ENCODE peak calls at places on chromosomes 7 and 10, in nine cellular contexts. One of them, this sample, is unnamed.

GRCh38 chr10:14601872-14602725 is 172.6 kb downstream of the FAM107B start:
- DNase-seq in CD8-positive, alpha-beta T cell: peak
- DNase-seq in stomach: peak
- DNase-seq in neural crest cell: no peak
- DNase-seq in IMR-90: peak
- DNase-seq in AG04450: no peak
- DNase-seq in GM06990: peak
- DNase-seq in fibroblast of mammary gland: peak
- DNase-seq in AG04449: peak
- DNase-seq in this sample: no peak

GRCh38 chr10:89262331-89263020 is 10.9 kb upstream of the LIPA start:
- DNase-seq in AG04449: peak
- DNase-seq in neural crest cell: no peak
- DNase-seq in IMR-90: peak
- DNase-seq in fibroblast of mammary gland: no peak
- DNase-seq in AG04450: no peak
- DNase-seq in stomach: no peak
- DNase-seq in CD8-positive, alpha-beta T cell: no peak
- DNase-seq in GM06990: no peak
- DNase-seq in this sample: no peak

GRCh38 chr7:12423355-12423994 is 19.8 kb upstream of the VWDE start:
- DNase-seq in stomach: no peak
- DNase-seq in neural crest cell: no peak
- DNase-seq in CD8-positive, alpha-beta T cell: no peak
- DNase-seq in fibroblast of mammary gland: peak
- DNase-seq in IMR-90: peak
- DNase-seq in AG04449: no peak
- DNase-seq in GM06990: no peak
- DNase-seq in AG04450: no peak
- DNase-seq in this sample: no peak

GRCh38 chr7:156474241-156474743 is 166.3 kb upstream of the RNF32 start:
- DNase-seq in GM06990: no peak
- DNase-seq in CD8-positive, alpha-beta T cell: no peak
- DNase-seq in fibroblast of mammary gland: peak
- DNase-seq in IMR-90: peak
- DNase-seq in AG04449: no peak
- DNase-seq in stomach: no peak
- DNase-seq in neural crest cell: no peak
- DNase-seq in AG04450: peak
- DNase-seq in this sample: no peak

GRCh38 chr7:18494821-18495408 is 634 bp upstream of the HDAC9 start:
- DNase-seq in AG04450: no peak
- DNase-seq in fibroblast of mammary gland: peak
- DNase-seq in CD8-positive, alpha-beta T cell: no peak
- DNase-seq in neural crest cell: no peak
- DNase-seq in stomach: no peak
- DNase-seq in GM06990: no peak
- DNase-seq in AG04449: peak
- DNase-seq in IMR-90: peak
- DNase-seq in this sample: no peak

GRCh38 chr10:71442859-71443570 is 46.3 kb downstream of the CDH23 start:
- DNase-seq in IMR-90: no peak
- DNase-seq in AG04450: no peak
- DNase-seq in AG04449: no peak
- DNase-seq in CD8-positive, alpha-beta T cell: no peak
- DNase-seq in neural crest cell: no peak
- DNase-seq in stomach: no peak
- DNase-seq in fibroblast of mammary gland: no peak
- DNase-seq in GM06990: no peak
- DNase-seq in this sample: no peak

GRCh38 chr7:35975851-35976454 is 175.1 kb downstream of the SEPTIN7 start:
- DNase-seq in AG04449: peak
- DNase-seq in IMR-90: peak
- DNase-seq in AG04450: peak
- DNase-seq in CD8-positive, alpha-beta T cell: no peak
- DNase-seq in GM06990: no peak
- DNase-seq in neural crest cell: peak
- DNase-seq in stomach: no peak
- DNase-seq in fibroblast of mammary gland: peak
- DNase-seq in this sample: peak

GRCh38 chr7:149229526-149229925 is 9.9 kb upstream of the ZNF212 start:
- DNase-seq in GM06990: no peak
- DNase-seq in neural crest cell: no peak
- DNase-seq in CD8-positive, alpha-beta T cell: no peak
- DNase-seq in stomach: no peak
- DNase-seq in fibroblast of mammary gland: no peak
- DNase-seq in IMR-90: no peak
- DNase-seq in AG04450: no peak
- DNase-seq in AG04449: no peak
- DNase-seq in this sample: no peak

GRCh38 chr7:46663025-46663424 is 742.0 kb upstream of the IGFBP3 start:
- DNase-seq in AG04449: no peak
- DNase-seq in fibroblast of mammary gland: no peak
- DNase-seq in IMR-90: no peak
- DNase-seq in CD8-positive, alpha-beta T cell: no peak
- DNase-seq in neural crest cell: no peak
- DNase-seq in AG04450: no peak
- DNase-seq in stomach: no peak
- DNase-seq in GM06990: no peak
- DNase-seq in this sample: no peak

GRCh38 chr7:67100956-67101361 is 104.3 kb downstream of the TYW1 start:
- DNase-seq in IMR-90: no peak
- DNase-seq in neural crest cell: no peak
- DNase-seq in AG04450: no peak
- DNase-seq in CD8-positive, alpha-beta T cell: no peak
- DNase-seq in stomach: no peak
- DNase-seq in fibroblast of mammary gland: no peak
- DNase-seq in GM06990: no peak
- DNase-seq in AG04449: no peak
- DNase-seq in this sample: no peak

GRCh38 chr7:138352570-138353461 is 107.2 kb upstream of the TRIM24 start:
- DNase-seq in stomach: no peak
- DNase-seq in neural crest cell: no peak
- DNase-seq in CD8-positive, alpha-beta T cell: no peak
- DNase-seq in AG04450: no peak
- DNase-seq in AG04449: no peak
- DNase-seq in IMR-90: no peak
- DNase-seq in fibroblast of mammary gland: no peak
- DNase-seq in GM06990: no peak
- DNase-seq in this sample: no peak

GRCh38 chr10:117736655-117737054 is 194.1 kb downstream of the EMX2 start:
- DNase-seq in neural crest cell: no peak
- DNase-seq in IMR-90: no peak
- DNase-seq in GM06990: no peak
- DNase-seq in stomach: no peak
- DNase-seq in CD8-positive, alpha-beta T cell: no peak
- DNase-seq in fibroblast of mammary gland: peak
- DNase-seq in AG04449: no peak
- DNase-seq in AG04450: no peak
- DNase-seq in this sample: no peak

GRCh38 chr7:20200361-20200760 is 16.8 kb downstream of the MACC1 start:
- DNase-seq in AG04450: no peak
- DNase-seq in AG04449: no peak
- DNase-seq in IMR-90: no peak
- DNase-seq in neural crest cell: no peak
- DNase-seq in GM06990: no peak
- DNase-seq in fibroblast of mammary gland: no peak
- DNase-seq in CD8-positive, alpha-beta T cell: no peak
- DNase-seq in stomach: no peak
- DNase-seq in this sample: no peak

GRCh38 chr10:101216207-101216607 is 13.1 kb downstream of the LBX1 start:
- DNase-seq in GM06990: no peak
- DNase-seq in stomach: no peak
- DNase-seq in neural crest cell: no peak
- DNase-seq in AG04449: no peak
- DNase-seq in CD8-positive, alpha-beta T cell: no peak
- DNase-seq in AG04450: no peak
- DNase-seq in fibroblast of mammary gland: no peak
- DNase-seq in IMR-90: no peak
- DNase-seq in this sample: no peak

GRCh38 chr7:119482209-119482608 is 790.8 kb upstream of the KCND2 start:
- DNase-seq in CD8-positive, alpha-beta T cell: no peak
- DNase-seq in GM06990: peak
- DNase-seq in IMR-90: no peak
- DNase-seq in AG04449: no peak
- DNase-seq in AG04450: no peak
- DNase-seq in stomach: peak
- DNase-seq in fibroblast of mammary gland: peak
- DNase-seq in neural crest cell: peak
- DNase-seq in this sample: no peak

GRCh38 chr7:150784120-150784736 is 15.9 kb downstream of the TMEM176B start:
- DNase-seq in fibroblast of mammary gland: peak
- DNase-seq in AG04449: no peak
- DNase-seq in neural crest cell: no peak
- DNase-seq in IMR-90: no peak
- DNase-seq in GM06990: no peak
- DNase-seq in CD8-positive, alpha-beta T cell: no peak
- DNase-seq in AG04450: no peak
- DNase-seq in stomach: peak
- DNase-seq in this sample: no peak

GRCh38 chr7:26278769-26279168 is 12.9 kb upstream of the SNX10 start:
- DNase-seq in GM06990: no peak
- DNase-seq in IMR-90: no peak
- DNase-seq in stomach: no peak
- DNase-seq in CD8-positive, alpha-beta T cell: no peak
- DNase-seq in neural crest cell: no peak
- DNase-seq in AG04450: no peak
- DNase-seq in AG04449: no peak
- DNase-seq in fibroblast of mammary gland: peak
- DNase-seq in this sample: no peak
- TF ChIP-seq CTCF in GM06990: peak
- TF ChIP-seq CTCF in IMR-90: no peak
- TF ChIP-seq CTCF in stomach: no peak
- TF ChIP-seq CTCF in CD8-positive, alpha-beta T cell: no peak
- TF ChIP-seq CTCF in neural crest cell: no peak
- TF ChIP-seq CTCF in AG04450: no peak
- TF ChIP-seq CTCF in AG04449: no peak
- TF ChIP-seq CTCF in fibroblast of mammary gland: peak
- TF ChIP-seq CTCF in this sample: no peak

DNA sequence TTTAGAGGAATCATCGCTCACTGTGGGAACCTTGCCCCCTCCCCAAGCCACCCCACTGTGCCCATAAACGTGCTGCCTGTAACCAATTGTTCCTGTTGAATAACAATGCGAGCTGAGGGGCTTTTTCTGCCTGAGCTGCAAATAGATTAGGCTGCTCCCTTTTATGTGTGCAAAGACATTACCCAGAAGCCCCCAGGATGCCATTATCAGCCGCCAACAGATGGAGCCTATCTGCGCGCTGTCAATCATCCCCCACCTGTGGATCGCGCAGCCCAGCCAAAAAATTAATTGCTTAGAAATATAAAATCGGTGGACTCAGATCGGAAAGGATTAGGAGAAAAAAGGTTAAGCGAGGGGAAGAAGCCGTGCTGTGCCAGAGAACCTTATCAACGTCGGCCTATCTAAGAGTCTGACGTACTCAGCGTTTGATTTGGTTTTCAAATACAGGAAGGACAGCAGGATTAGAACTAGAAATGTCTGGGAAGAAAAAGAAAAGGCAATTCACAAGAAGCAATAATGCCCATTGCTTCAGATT is 167.3 kb upstream of the MYO3A start:
- DNase-seq in AG04450: no peak
- DNase-seq in IMR-90: no peak
- DNase-seq in AG04449: no peak
- DNase-seq in stomach: no peak
- DNase-seq in CD8-positive, alpha-beta T cell: no peak
- DNase-seq in fibroblast of mammary gland: no peak
- DNase-seq in neural crest cell: peak
- DNase-seq in GM06990: no peak
- DNase-seq in this sample: no peak
- TF ChIP-seq CTCF in AG04450: no peak
- TF ChIP-seq CTCF in IMR-90: no peak
- TF ChIP-seq CTCF in AG04449: no peak
- TF ChIP-seq CTCF in stomach: no peak
- TF ChIP-seq CTCF in CD8-positive, alpha-beta T cell: no peak
- TF ChIP-seq CTCF in fibroblast of mammary gland: no peak
- TF ChIP-seq CTCF in neural crest cell: no peak
- TF ChIP-seq CTCF in GM06990: no peak
- TF ChIP-seq CTCF in this sample: no peak

GRCh38 chr7:110131344-110131743 is 959.6 kb upstream of the LRRN3 start:
- DNase-seq in neural crest cell: no peak
- DNase-seq in CD8-positive, alpha-beta T cell: no peak
- DNase-seq in AG04449: no peak
- DNase-seq in GM06990: no peak
- DNase-seq in fibroblast of mammary gland: no peak
- DNase-seq in stomach: no peak
- DNase-seq in IMR-90: no peak
- DNase-seq in AG04450: no peak
- DNase-seq in this sample: no peak

GRCh38 chr7:110129159-110129558 is 961.8 kb upstream of the LRRN3 start:
- DNase-seq in fibroblast of mammary gland: no peak
- DNase-seq in stomach: no peak
- DNase-seq in CD8-positive, alpha-beta T cell: no peak
- DNase-seq in IMR-90: no peak
- DNase-seq in AG04449: no peak
- DNase-seq in GM06990: no peak
- DNase-seq in AG04450: no peak
- DNase-seq in neural crest cell: no peak
- DNase-seq in this sample: no peak

DNA sequence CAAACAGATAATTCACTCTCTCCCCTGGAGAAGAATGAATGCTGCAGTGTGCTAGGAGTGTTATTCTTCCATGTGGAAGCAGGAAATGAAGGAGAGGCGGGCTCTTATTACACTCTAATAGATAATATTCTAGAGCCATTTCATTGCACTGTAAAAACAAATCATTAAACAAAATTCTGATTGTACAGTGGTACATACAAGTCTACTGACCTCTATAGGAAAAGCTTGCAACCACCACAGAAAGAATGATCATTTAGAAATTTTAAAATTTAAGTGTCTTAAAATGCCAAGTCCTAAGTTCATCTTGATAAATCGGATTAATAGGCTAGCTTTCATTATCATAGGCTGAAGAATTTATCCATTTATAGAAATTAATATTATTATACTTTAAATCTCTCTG is 960.3 kb upstream of the LRRN3 start:
- DNase-seq in stomach: no peak
- DNase-seq in GM06990: no peak
- DNase-seq in neural crest cell: no peak
- DNase-seq in fibroblast of mammary gland: no peak
- DNase-seq in AG04449: no peak
- DNase-seq in CD8-positive, alpha-beta T cell: no peak
- DNase-seq in IMR-90: peak
- DNase-seq in AG04450: no peak
- DNase-seq in this sample: no peak
- TF ChIP-seq CTCF in stomach: no peak
- TF ChIP-seq CTCF in GM06990: no peak
- TF ChIP-seq CTCF in neural crest cell: no peak
- TF ChIP-seq CTCF in fibroblast of mammary gland: no peak
- TF ChIP-seq CTCF in AG04449: no peak
- TF ChIP-seq CTCF in CD8-positive, alpha-beta T cell: no peak
- TF ChIP-seq CTCF in IMR-90: peak
- TF ChIP-seq CTCF in AG04450: peak
- TF ChIP-seq CTCF in this sample: peak

DNA sequence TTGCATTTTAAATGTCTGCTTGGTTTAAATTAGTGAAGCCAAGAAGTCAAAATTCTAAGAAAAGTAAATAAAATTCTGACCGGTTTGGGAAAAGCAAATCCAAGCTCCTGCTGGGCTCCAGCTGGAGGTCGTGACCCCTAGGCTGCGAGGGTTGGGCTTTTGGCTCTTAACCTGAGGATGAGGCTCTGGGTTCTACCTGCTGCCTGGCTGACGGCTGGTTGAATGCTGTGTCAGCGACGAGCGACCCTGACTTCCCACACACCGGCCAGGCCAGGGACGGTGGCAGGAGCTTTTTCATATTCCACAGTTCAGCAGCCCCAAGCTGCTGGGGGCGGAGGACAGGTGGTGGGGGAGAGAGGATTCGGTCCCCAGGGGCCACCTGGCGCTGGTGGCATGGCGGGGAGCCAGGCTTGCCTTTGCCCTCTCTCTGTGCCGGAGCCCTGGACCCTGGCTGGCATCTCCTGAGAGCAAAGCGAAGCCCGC is 843 bp upstream of the PLPP4 start:
- DNase-seq in IMR-90: no peak
- DNase-seq in neural crest cell: no peak
- DNase-seq in stomach: no peak
- DNase-seq in GM06990: no peak
- DNase-seq in CD8-positive, alpha-beta T cell: no peak
- DNase-seq in fibroblast of mammary gland: no peak
- DNase-seq in AG04449: no peak
- DNase-seq in AG04450: no peak
- DNase-seq in this sample: no peak
- TF ChIP-seq CTCF in IMR-90: no peak
- TF ChIP-seq CTCF in neural crest cell: no peak
- TF ChIP-seq CTCF in stomach: no peak
- TF ChIP-seq CTCF in GM06990: no peak
- TF ChIP-seq CTCF in CD8-positive, alpha-beta T cell: no peak
- TF ChIP-seq CTCF in fibroblast of mammary gland: no peak
- TF ChIP-seq CTCF in AG04449: no peak
- TF ChIP-seq CTCF in AG04450: no peak
- TF ChIP-seq CTCF in this sample: no peak

This sample was measured in progenitor cell of endocrine pancreas.